ENCODE peak calls at places on chromosomes 16 and 17, in four cellular contexts. A, W, Z and B are unnamed samples.

GRCh38 chr17:75086496-75087181 is 1.1 kb upstream of the SLC16A5 start:
- DNase-seq in A (peak), W (no peak), Z (no peak), B (peak)

GRCh38 chr16:8645141-8645521 is 23.6 kb downstream of the METTL22 start:
- DNase-seq in A (no peak), W (no peak), Z (no peak), B (no peak)

GRCh38 chr17:82495844-82496528 is 23.5 kb upstream of the FOXK2 start:
- DNase-seq in A (peak), W (no peak), Z (no peak), B (no peak)

GRCh38 chr17:58320163-58320558 is 8.4 kb downstream of the TSPOAP1 start:
- DNase-seq in A (no peak), W (no peak), Z (no peak), B (no peak)

GRCh38 chr17:47225436-47225858 is 16.3 kb downstream of the MYL4 start:
- DNase-seq in A (peak), W (no peak), Z (no peak), B (no peak)

GRCh38 chr17:27443491-27443890 is 12.8 kb upstream of the KSR1 start:
- DNase-seq in A (no peak), W (no peak), Z (no peak), B (no peak)

GRCh38 chr17:32341141-32341856 is 674 bp downstream of the C17orf75 start:
- DNase-seq in A (peak), W (peak), Z (no peak), B (no peak)

GRCh38 chr16:35516551-35516950 is 2057.1 kb downstream of the TP53TG3F start:
- DNase-seq in A (no peak), W (no peak), Z (no peak), B (no peak)

GRCh38 chr16:749010-749409 is 8.2 kb upstream of the CIAO3 start:
- DNase-seq in A (no peak), W (no peak), Z (no peak), B (no peak)

GRCh38 chr17:17445925-17446665 is 30.7 kb upstream of the MED9 start:
- DNase-seq in A (peak), W (no peak), Z (no peak), B (peak)

GRCh38 chr16:19555938-19556778 is 655 bp downstream of the VPS35L start:
- DNase-seq in A (no peak), W (peak), Z (peak), B (peak)

GRCh38 chr17:78174332-78174869 is 6.0 kb downstream of the SYNGR2 start:
- DNase-seq in A (no peak), W (no peak), Z (no peak), B (peak)

GRCh38 chr17:62597920-62598319 is 29.6 kb upstream of the MRC2 start:
- DNase-seq in A (no peak), W (no peak), Z (no peak), B (no peak)

GRCh38 chr17:66152756-66153155 is 39.2 kb downstream of the CEP112 start:
- DNase-seq in A (no peak), W (no peak), Z (no peak), B (no peak)

GRCh38 chr16:69106491-69107291 is 1.2 kb downstream of the HAS3 start:
- DNase-seq in A (no peak), W (no peak), Z (no peak), B (peak)

GRCh38 chr16:69865701-69866100 is 85.4 kb upstream of the CLEC18A start:
- DNase-seq in A (peak), W (peak), Z (no peak), B (no peak)

GRCh38 chr16:79601978-79602609 is 1.6 kb upstream of the MAF start:
- DNase-seq in A (peak), W (peak), Z (peak), B (peak)

GRCh38 chr16:57700801-57701551 is 6.4 kb downstream of the DRC7 start:
- DNase-seq in A (peak), W (no peak), Z (no peak), B (no peak)

GRCh38 chr16:373848-374615 is 3.7 kb upstream of the MRPL28 start:
- DNase-seq in A (no peak), W (no peak), Z (no peak), B (no peak)

GRCh38 chr16:86620184-86620583 is 41.8 kb downstream of the FOXL1 start:
- DNase-seq in A (no peak), W (no peak), Z (no peak), B (no peak)

GRCh38 chr16:58848662-58849002 is 114.5 kb upstream of the GOT2 start:
- DNase-seq in A (no peak), W (no peak), Z (no peak), B (no peak)

GRCh38 chr17:9044796-9045470 is 23.6 kb downstream of the NTN1 start:
- DNase-seq in A (no peak), W (no peak), Z (no peak), B (no peak)
- TF ChIP-seq POLR2AphosphoS2 in A (no peak), W (no peak), Z (no peak), B (no peak)

GRCh38 chr16:11597268-11597690 is 10.6 kb upstream of the LITAF start:
- DNase-seq in A (no peak), W (no peak), Z (no peak), B (peak)
- TF ChIP-seq KDM1A in A (peak), W (peak), Z (no peak), B (peak)

GRCh38 chr17:50261051-50261915 is 13.0 kb upstream of the TMEM92 start:
- DNase-seq in A (no peak), W (peak), Z (no peak), B (no peak)
- TF ChIP-seq POLR2AphosphoS2 in A (no peak), W (no peak), Z (no peak), B (no peak)

GRCh38 chr16:84371553-84371865 is 3.2 kb downstream of the ATP2C2 start:
- DNase-seq in A (no peak), W (no peak), Z (no peak), B (no peak)

GRCh38 chr16:84368327-84368996 is at the start of gene ATP2C2:
- DNase-seq in A (no peak), W (peak), Z (no peak), B (no peak)

GRCh38 chr16:84369105-84369504 is 767 bp downstream of the ATP2C2 start:
- DNase-seq in A (no peak), W (no peak), Z (no peak), B (no peak)

GRCh38 chr16:84369938-84370627 is 1.7 kb downstream of the ATP2C2 start:
- DNase-seq in A (no peak), W (no peak), Z (no peak), B (no peak)

GRCh38 chr16:84370723-84371552 is 2.6 kb downstream of the ATP2C2 start:
- DNase-seq in A (no peak), W (no peak), Z (no peak), B (no peak)
- TF ChIP-seq KDM1A in A (no peak), W (no peak), Z (no peak), B (no peak)